ENCODE peak calls at places on chromosomes 3 and 15, in four cellular contexts. V is ovary, S is RWPE1, I is anterior cingulate cortex. D is an unnamed sample.
A peak's percentile ranks its signal among the peaks of the same experiment; 100 is the strongest.

GRCh38 chr15:91380114-91380513 is 280.1 kb downstream of the SV2B start:
- DNase-seq in V (no peak), S (no peak), I (no peak), D (no peak)

GRCh38 chr15:29571728-29572454 is 250.4 kb downstream of the TJP1 start:
- DNase-seq in V (no peak), S (no peak), I (no peak), D (no peak)

GRCh38 chr3:98699132-98699531 is 64.0 kb upstream of the ST3GAL6 start:
- DNase-seq in V (no peak), S (no peak), I (no peak), D (no peak)

GRCh38 chr15:74531144-74531811 is 9.7 kb upstream of the ARID3B start:
- DNase-seq in V (no peak), S (no peak), I (no peak), D (peak; percentile 41)

GRCh38 chr3:98058244-98058960 is 23.3 kb upstream of the GABRR3 start:
- DNase-seq in V (no peak), S (no peak), I (no peak), D (no peak)

GRCh38 chr3:12938258-12938711 is 96.9 kb upstream of the RPL32 start:
- DNase-seq in V (peak; percentile 46), S (no peak), I (no peak), D (no peak)

GRCh38 chr3:152943645-152944044 is 108.7 kb downstream of the P2RY1 start:
- DNase-seq in V (no peak), S (peak; percentile 54), I (no peak), D (no peak)

GRCh38 chr15:44188810-44189209 is 6.3 kb downstream of the FRMD5 start:
- DNase-seq in V (no peak), S (no peak), I (peak; percentile 43), D (no peak)

GRCh38 chr3:101813817-101814440 is 34.9 kb downstream of the NXPE3 start:
- DNase-seq in V (no peak), S (peak; percentile 26), I (no peak), D (no peak)